ENCODE peak calls at places on chromosomes 6 and 20, in four cellular contexts. S is activated T-helper 1 cell treated with Interleukin-2 at 50 U/mL for 16 hours; R is endothelial cell; X is stimulated activated CD4-positive, alpha-beta T cell treated with anti-CD3 and anti-CD28 coated beads, TNF-alpha, amount 100 ng/mL, for 1 hour. I is an unnamed sample.

GRCh38 chr20:38616457-38616856 is 14.8 kb downstream of the ARHGAP40 start:
- DNase-seq in R (no peak), S (no peak), X (no peak), I (no peak)

GRCh38 chr6:169723200-169723909 is 945 bp downstream of the PHF10 start:
- DNase-seq in R (peak; percentile 50), S (peak; percentile 58), X (no peak), I (peak; percentile 72)

GRCh38 chr6:163903528-163903927 is 489.0 kb downstream of the QKI start:
- DNase-seq in S (no peak), X (no peak), R (no peak), I (no peak)

GRCh38 chr6:112029045-112029822 is 24.7 kb upstream of the CCN6 start:
- DNase-seq in S (peak; percentile 39), X (no peak), R (peak; percentile 76), I (no peak)

GRCh38 chr6:148307400-148307799 is 35.2 kb upstream of the SASH1 start:
- DNase-seq in X (no peak), R (no peak), S (no peak), I (no peak)

GRCh38 chr20:36473164-36473563 is 68.2 kb upstream of the MYL9 start:
- DNase-seq in R (no peak), X (no peak), S (no peak), I (no peak)

GRCh38 chr20:20083796-20084195 is 31.5 kb downstream of the CFAP61 start:
- DNase-seq in X (no peak), R (no peak), S (no peak), I (peak; percentile 6)

GRCh38 chr6:129938242-129939020 is 77.3 kb upstream of the TMEM244 start:
- DNase-seq in X (no peak), R (no peak), S (no peak), I (no peak)

GRCh38 chr6:44254957-44255808 is 2.1 kb downstream of the SLC35B2 start:
- DNase-seq in X (no peak), R (no peak), S (no peak), I (no peak)

GRCh38 chr6:42429042-42429574 is 22.6 kb downstream of the TRERF1 start:
- DNase-seq in R (no peak), X (no peak), S (no peak), I (no peak)

GRCh38 chr20:47785321-47785899 is at the start of gene SULF2:
- DNase-seq in S (no peak), R (peak; percentile 41), X (no peak), I (peak; percentile 50)

I was measured in frontal cortex.